ENCODE peak calls at places on chromosome 19, in six cellular contexts. W is breast epithelium, H is sigmoid colon, E is endodermal cell, Z is psoas muscle, D is upper lobe of left lung. F is an unnamed sample. For H3K4me1, the result is how much of the 10 kb centered on the place peaks cover.

GRCh38 chr19:1312732-1313694 is 27.3 kb downstream of the EFNA2 start:
- DNase-seq in W (no peak), H (no peak), E (peak), Z (no peak), D (peak), F (peak)

GRCh38 chr19:16566702-16567101 is 5.5 kb downstream of the SLC35E1 start:
- DNase-seq in W (no peak), H (no peak), E (no peak), Z (no peak), D (no peak), F (no peak)

GRCh38 chr19:14632286-14632685 is 42.4 kb downstream of the ADGRE3 start:
- DNase-seq in W (no peak), H (no peak), E (peak), Z (no peak), D (no peak), F (peak)

GRCh38 chr19:39498262-39499081 is at the start of gene DLL3:
- DNase-seq in W (no peak), H (no peak), E (peak), Z (no peak), D (no peak), F (peak)

GRCh38 chr19:16067205-16067938 is 8.9 kb upstream of the TPM4 start:
- DNase-seq in W (peak), H (peak), E (no peak), Z (peak), D (peak), F (no peak)

GRCh38 chr19:14363203-14364097 is 17.8 kb upstream of the ADGRE5 start:
- DNase-seq in W (peak), H (peak), E (peak), Z (peak), D (peak), F (peak)

GRCh38 chr19:16608290-16608704 is 19.7 kb downstream of the MED26 start:
- DNase-seq in W (no peak), H (peak), E (no peak), Z (no peak), D (no peak), F (no peak)

GRCh38 chr19:45889210-45889885 is 3.4 kb upstream of the IRF2BP1 start:
- DNase-seq in W (no peak), H (no peak), E (no peak), Z (no peak), D (no peak), F (no peak)

GRCh38 chr19:28061111-28061510 is 1151.8 kb downstream of the UQCRFS1 start:
- DNase-seq in W (no peak), H (no peak), E (no peak), Z (no peak), D (no peak), F (no peak)

GRCh38 chr19:9149976-9150375 is 9.8 kb downstream of the ZNF317 start:
- DNase-seq in W (no peak), H (no peak), E (no peak), Z (no peak), D (no peak), F (no peak)

GRCh38 chr19:14561832-14562351 is 10.0 kb downstream of the NDUFB7 start:
- DNase-seq in W (peak), H (no peak), E (peak), Z (peak), D (peak), F (no peak)

GRCh38 chr19:32800191-32800590 is 69.4 kb downstream of the SLC7A9 start:
- DNase-seq in W (no peak), H (no peak), E (no peak), Z (no peak), D (no peak), F (no peak)

GRCh38 chr19:17289489-17289888 is 7.8 kb downstream of the ANKLE1 start:
- DNase-seq in W (no peak), H (peak), E (peak), Z (peak), D (peak), F (no peak)

GRCh38 chr19:3547767-3548282 is 8.9 kb downstream of the TEKTIP1 start:
- DNase-seq in W (no peak), H (no peak), E (no peak), Z (no peak), D (peak), F (no peak)

GRCh38 chr19:38706792-38707511 is 37.3 kb downstream of the CAPN12 start:
- DNase-seq in W (no peak), H (no peak), E (no peak), Z (no peak), D (no peak), F (no peak)

GRCh38 chr19:27777726-27778125 is 1435.2 kb downstream of the UQCRFS1 start:
- DNase-seq in W (no peak), H (no peak), E (peak), Z (no peak), D (no peak), F (no peak)

GRCh38 chr19:21498651-21499050 is 6.8 kb upstream of the ZNF429 start:
- DNase-seq in W (no peak), H (no peak), E (no peak), Z (no peak), D (no peak), F (no peak)

GRCh38 chr19:1132625-1133383 is 29.0 kb downstream of the GPX4 start:
- DNase-seq in W (no peak), H (no peak), E (no peak), Z (no peak), D (peak), F (no peak)

GRCh38 chr19:2266183-2266993 is 10.2 kb upstream of the JSRP1 start:
- DNase-seq in W (peak), H (peak), E (no peak), Z (peak), D (peak), F (no peak)

GRCh38 chr19:14772995-14773394 is 5.4 kb downstream of the ADGRE2 start:
- DNase-seq in W (no peak), H (no peak), E (no peak), Z (no peak), D (no peak), F (no peak)

GRCh38 chr19:46892252-46893179 is 31.7 kb downstream of the ARHGAP35 start:
- DNase-seq in W (no peak), H (no peak), E (no peak), Z (no peak), D (no peak), F (no peak)
- TF ChIP-seq CTCF in W (no peak), H (no peak), E (no peak), Z (no peak), D (no peak), F (no peak)

GRCh38 chr19:10751109-10751972 is 33.5 kb downstream of the DNM2 start:
- DNase-seq in W (peak), H (no peak), E (no peak), Z (no peak), D (peak), F (no peak)

GRCh38 chr19:10748195-10748923 is 30.5 kb downstream of the DNM2 start:
- DNase-seq in W (no peak), H (no peak), E (no peak), Z (no peak), D (no peak), F (no peak)

GRCh38 chr19:10747674-10748073 is 29.8 kb downstream of the DNM2 start:
- DNase-seq in W (no peak), H (no peak), E (no peak), Z (no peak), D (no peak), F (no peak)

GRCh38 chr19:10748924-10749434 is 31.1 kb downstream of the DNM2 start:
- DNase-seq in W (no peak), H (no peak), E (no peak), Z (peak), D (no peak), F (no peak)

DNA sequence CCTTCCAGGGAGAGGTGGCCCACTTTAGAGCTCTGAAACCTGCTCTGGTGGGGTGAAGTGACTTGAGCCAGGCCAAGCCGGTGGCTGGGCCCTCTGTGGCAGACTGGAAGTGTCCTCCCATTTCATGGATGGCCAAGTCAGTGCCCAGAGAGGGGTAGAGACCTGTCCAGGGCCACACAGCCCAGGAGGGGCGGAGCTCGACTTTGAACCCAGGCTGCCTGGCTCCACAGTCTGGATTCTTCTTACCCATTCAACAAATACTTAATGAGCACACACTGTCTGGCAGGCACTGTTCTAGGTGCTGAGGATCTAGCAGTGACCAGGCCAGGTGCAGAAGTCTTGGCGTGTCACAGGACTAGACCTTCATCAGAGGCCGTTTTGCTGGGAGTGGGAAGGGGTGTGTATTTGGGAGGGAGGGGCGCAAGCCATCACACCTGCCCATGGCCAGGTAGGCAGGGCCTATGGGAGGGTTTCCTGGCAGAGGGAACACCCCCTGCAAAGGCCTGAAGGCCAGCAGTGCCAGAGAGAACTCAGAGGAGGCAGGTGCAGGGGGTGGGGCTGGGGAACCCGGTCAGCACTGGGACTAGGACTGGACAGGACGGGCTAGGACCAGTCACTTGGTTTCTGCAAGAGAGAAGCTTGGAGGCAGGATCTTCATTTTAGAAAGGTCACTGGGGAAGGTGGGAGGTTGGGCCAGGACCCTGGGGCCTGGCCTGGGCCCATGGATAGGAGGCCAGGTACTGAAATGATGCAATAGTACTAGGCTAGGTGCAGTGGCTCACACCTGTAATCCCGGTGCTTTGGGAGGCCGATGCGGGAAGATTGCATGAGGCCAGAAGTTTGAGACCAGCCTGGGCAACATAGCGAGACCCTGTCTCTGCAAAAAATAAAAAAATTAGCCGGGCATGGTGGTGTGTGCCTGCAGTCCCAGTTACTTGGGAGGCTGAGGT is 31.8 kb downstream of the DNM2 start:
- DNase-seq in W (no peak), H (no peak), E (no peak), Z (no peak), D (no peak), F (no peak)
- H3K4me1 ChIP-seq in W (under half), H (under half), E (under half), Z (under half), D (half or more), F (under half)

DNA sequence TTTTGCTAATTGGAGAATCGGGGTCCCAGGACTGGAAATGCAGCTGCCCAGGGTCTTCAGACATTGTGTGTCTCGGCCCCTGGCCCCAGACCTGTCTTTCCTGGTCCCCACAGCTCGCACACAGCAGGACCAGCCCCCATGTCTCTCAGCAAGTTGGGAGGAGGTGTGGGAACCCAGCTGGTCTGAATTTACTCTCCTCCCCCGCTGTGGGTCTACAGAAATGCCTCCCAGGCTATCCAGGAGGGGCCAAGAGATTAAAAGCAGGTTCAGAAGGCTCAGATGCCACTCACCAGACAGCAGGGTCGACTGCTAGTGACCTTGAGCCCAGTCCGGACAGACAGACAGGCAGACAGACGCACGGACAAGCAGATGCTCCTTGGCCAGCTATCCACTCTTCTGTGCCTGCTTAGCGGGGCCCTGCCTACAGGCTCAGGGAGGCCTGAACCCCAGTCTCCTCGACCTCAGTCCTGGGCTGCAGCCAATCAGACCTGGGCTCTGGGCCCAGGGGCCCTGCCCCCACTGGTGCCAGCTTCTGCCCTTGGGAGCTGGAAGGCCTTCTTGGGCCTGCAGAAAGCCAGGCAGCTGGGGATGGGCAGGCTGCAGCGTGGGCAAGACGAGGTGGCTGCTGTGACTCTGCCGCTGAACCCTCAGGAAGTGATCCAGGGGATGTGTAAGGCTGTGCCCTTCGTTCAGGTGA is at the start of gene DAND5:
- DNase-seq in W (no peak), H (peak), E (no peak), Z (no peak), D (no peak), F (no peak)
- H3K27ac ChIP-seq in W (no peak), H (peak), E (no peak), Z (no peak), D (no peak), F (no peak)

GRCh38 chr19:41893899-41894298 is 10.9 kb downstream of the ARHGEF1 start:
- DNase-seq in W (no peak), H (no peak), E (peak), Z (no peak), D (no peak), F (no peak)
- TF ChIP-seq CTCF in W (no peak), H (no peak), E (no peak), Z (no peak), D (no peak), F (no peak)

GRCh38 chr19:49343127-49343526 is 7.9 kb downstream of the CD37 start:
- DNase-seq in W (no peak), H (peak), E (peak), Z (no peak), D (no peak), F (no peak)

GRCh38 chr19:49340069-49340864 is 5.1 kb downstream of the CD37 start:
- DNase-seq in W (peak), H (peak), E (peak), Z (peak), D (peak), F (peak)

GRCh38 chr19:49339364-49340068 is 4.3 kb downstream of the CD37 start:
- DNase-seq in W (peak), H (peak), E (peak), Z (peak), D (peak), F (peak)

GRCh38 chr19:49342291-49342721 is 7.1 kb downstream of the CD37 start:
- DNase-seq in W (no peak), H (peak), E (peak), Z (no peak), D (no peak), F (no peak)

GRCh38 chr19:49340865-49341718 is 5.9 kb downstream of the CD37 start:
- DNase-seq in W (peak), H (peak), E (peak), Z (no peak), D (no peak), F (no peak)
- H3K4me1 ChIP-seq in W (under half), H (under half), E (under half), Z (under half), D (under half), F (under half)

DNA sequence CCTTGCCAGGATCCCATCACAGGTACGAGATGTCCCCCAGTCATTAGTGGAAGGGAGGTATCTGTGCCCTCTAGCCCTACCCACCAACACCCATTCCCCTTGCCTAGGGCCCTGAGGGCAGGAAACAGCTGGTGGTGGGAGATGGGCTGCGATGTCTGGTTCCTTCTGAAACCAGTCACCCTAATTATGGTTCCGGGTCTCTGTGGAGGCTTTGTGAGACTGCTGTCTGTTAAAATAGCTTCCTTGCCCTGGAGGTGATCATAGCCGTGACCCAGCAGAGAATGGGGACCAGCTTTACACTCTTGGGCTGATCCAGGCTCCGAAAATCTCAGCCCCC is 5.5 kb downstream of the ALDH16A1 start:
- DNase-seq in W (no peak), H (no peak), E (no peak), Z (no peak), D (no peak), F (no peak)
- H3K27ac ChIP-seq in W (no peak), H (no peak), E (no peak), Z (peak), D (peak), F (no peak)